ENCODE peak calls at places on chromosomes 16 and 17, in seven cellular contexts. Z, V, U, S, B, R and Q are unnamed samples.

GRCh38 chr17:73340093-73340596 is 28.3 kb upstream of the CDC42EP4 start:
- DNase-seq in V (peak; percentile 99), S (peak; percentile 84), B (no peak), U (no peak), R (peak; percentile 32), Z (no peak), Q (no peak)

GRCh38 chr17:60127068-60128064 is 22.4 kb upstream of the CA4 start:
- DNase-seq in U (no peak), B (no peak), Z (no peak), R (no peak), V (no peak), S (no peak), Q (no peak)

GRCh38 chr17:39071573-39071972 is 79.9 kb downstream of the PLXDC1 start:
- DNase-seq in V (no peak), U (no peak), S (no peak), R (no peak), Z (no peak), B (no peak), Q (no peak)

GRCh38 chr16:8959921-8960787 is 3.6 kb downstream of the USP7 start:
- DNase-seq in Z (no peak), V (no peak), R (no peak), S (no peak), B (no peak), U (no peak), Q (peak; percentile 50)

GRCh38 chr16:89426736-89427525 is 63.4 kb downstream of the ANKRD11 start:
- DNase-seq in U (no peak), B (no peak), R (no peak), V (no peak), S (no peak), Z (no peak), Q (no peak)

GRCh38 chr16:50245417-50246298 is 20.7 kb upstream of the ADCY7 start:
- DNase-seq in V (peak; percentile 81), U (no peak), Z (peak; percentile 72), B (peak; percentile 68), R (peak; percentile 32), S (peak; percentile 27), Q (peak; percentile 60)

GRCh38 chr16:73161977-73162376 is 114.0 kb upstream of the ZFHX3 start:
- DNase-seq in U (no peak), Z (no peak), R (no peak), S (no peak), B (no peak), V (no peak), Q (no peak)

GRCh38 chr17:71975998-71976649 is 144.7 kb upstream of the SOX9 start:
- DNase-seq in U (no peak), Z (no peak), R (peak; percentile 64), V (peak; percentile 86), B (no peak), S (peak; percentile 61), Q (peak; percentile 8)

GRCh38 chr17:10073905-10074304 is 124.5 kb downstream of the GAS7 start:
- DNase-seq in S (no peak), Z (no peak), R (no peak), V (no peak), B (no peak), U (no peak), Q (no peak)

GRCh38 chr16:67914758-67915622 is 16.7 kb downstream of the CTRL start:
- DNase-seq in Z (no peak), U (no peak), V (no peak), S (no peak), R (no peak), B (no peak), Q (no peak)

GRCh38 chr17:4498461-4499397 is at the start of gene SPNS2:
- DNase-seq in R (no peak), V (peak; percentile 93), Z (peak; percentile 80), S (no peak), B (peak; percentile 94), U (peak; percentile 55), Q (peak; percentile 90)

GRCh38 chr17:1188812-1189211 is 9.0 kb upstream of the ABR start:
- DNase-seq in V (no peak), Z (no peak), U (no peak), B (no peak), S (no peak), R (no peak), Q (no peak)

GRCh38 chr17:2883544-2884203 is 87.4 kb downstream of the RAP1GAP2 start:
- DNase-seq in Z (no peak), R (no peak), S (no peak), V (peak; percentile 84), B (no peak), U (no peak), Q (no peak)

GRCh38 chr17:62760059-62760887 is 47.8 kb downstream of the MARCHF10 start:
- DNase-seq in R (no peak), Z (no peak), S (no peak), B (peak; percentile 23), V (no peak), U (no peak), Q (no peak)

GRCh38 chr17:80621335-80622169 is 76.9 kb downstream of the RPTOR start:
- DNase-seq in U (no peak), Z (no peak), S (no peak), R (no peak), V (no peak), B (no peak), Q (peak; percentile 40)

GRCh38 chr17:72977768-72978417 is 114.6 kb downstream of the SLC39A11 start:
- DNase-seq in B (no peak), U (no peak), S (no peak), R (no peak), Z (no peak), V (no peak), Q (no peak)

GRCh38 chr17:58176200-58176599 is 9.4 kb downstream of the OR4D2 start:
- DNase-seq in B (no peak), S (no peak), U (no peak), Z (peak; percentile 24), R (no peak), V (no peak), Q (peak; percentile 34)

GRCh38 chr17:31251075-31251474 is 46.0 kb downstream of the OMG start:
- DNase-seq in B (no peak), R (no peak), V (no peak), Z (no peak), U (no peak), S (no peak), Q (no peak)

GRCh38 chr17:43106552-43106951 is 18.6 kb downstream of the BRCA1 start:
- DNase-seq in U (no peak), V (no peak), S (no peak), Z (no peak), B (no peak), R (no peak), Q (no peak)

GRCh38 chr17:72569193-72569946 is 448.6 kb downstream of the SOX9 start:
- DNase-seq in U (no peak), V (no peak), S (no peak), Z (no peak), B (no peak), R (no peak), Q (no peak)

GRCh38 chr17:58328195-58329034 is at the start of gene TSPOAP1:
- DNase-seq in U (peak; percentile 59), Z (peak; percentile 77), R (no peak), V (no peak), B (no peak), S (no peak), Q (peak; percentile 90)

GRCh38 chr17:281365-281999 is 71.1 kb downstream of the RPH3AL start:
- DNase-seq in S (no peak), V (no peak), Z (no peak), U (no peak), B (no peak), R (no peak), Q (no peak)

GRCh38 chr17:77881545-77881944 is 77.0 kb upstream of the TNRC6C start:
- DNase-seq in S (no peak), R (peak; percentile 30), U (peak; percentile 41), Z (peak; percentile 33), B (no peak), V (no peak), Q (no peak)

GRCh38 chr16:17830651-17831050 is 359.9 kb upstream of the XYLT1 start:
- DNase-seq in S (no peak), Z (no peak), B (no peak), R (no peak), V (no peak), U (no peak), Q (no peak)

GRCh38 chr17:57672205-57672632 is 72.9 kb downstream of the CCDC182 start:
- DNase-seq in S (no peak), V (no peak), R (no peak), U (peak; percentile 44), B (no peak), Z (no peak), Q (no peak)

GRCh38 chr17:34364741-34365140 is 1.7 kb upstream of the CCL1 start:
- DNase-seq in S (no peak), Z (no peak), U (no peak), B (no peak), V (no peak), R (no peak), Q (no peak)

GRCh38 chr16:87086156-87086555 is 231.0 kb downstream of the C16orf95 start:
- DNase-seq in S (peak; percentile 6), B (no peak), U (no peak), Z (no peak), V (no peak), R (no peak), Q (no peak)

GRCh38 chr16:79213214-79213613 is 387.3 kb downstream of the MAF start:
- DNase-seq in R (no peak), U (no peak), Z (no peak), B (no peak), V (no peak), S (no peak), Q (no peak)

GRCh38 chr17:8326591-8327583 is 12.8 kb upstream of the ODF4 start:
- DNase-seq in Z (peak; percentile 56), S (no peak), B (no peak), R (no peak), U (no peak), V (no peak), Q (peak; percentile 66)

GRCh38 chr16:72913551-72913950 is 134.4 kb downstream of the ZFHX3 start:
- DNase-seq in Z (no peak), B (no peak), V (no peak), U (no peak), S (no peak), R (no peak), Q (no peak)

GRCh38 chr17:71757156-71757555 is 363.7 kb upstream of the SOX9 start:
- DNase-seq in Z (no peak), V (no peak), U (no peak), S (no peak), B (no peak), R (no peak), Q (no peak)

GRCh38 chr16:79269211-79269863 is 331.2 kb downstream of the MAF start:
- DNase-seq in V (no peak), B (no peak), Z (no peak), U (no peak), R (no peak), S (no peak), Q (no peak)

GRCh38 chr17:3864534-3864933 is 18.5 kb upstream of the NCBP3 start:
- DNase-seq in V (no peak), Z (no peak), R (no peak), U (no peak), S (no peak), B (no peak), Q (no peak)

GRCh38 chr17:42180411-42180921 is 476 bp downstream of the KCNH4 start:
- DNase-seq in U (no peak), Z (peak; percentile 25), V (no peak), R (no peak), S (no peak), B (no peak), Q (peak; percentile 47)

GRCh38 chr16:17205279-17206139 is 265.3 kb downstream of the XYLT1 start:
- DNase-seq in S (no peak), V (no peak), R (no peak), U (no peak), Z (no peak), B (no peak), Q (peak; percentile 43)

GRCh38 chr16:12062343-12063003 is 85.9 kb downstream of the SNX29 start:
- DNase-seq in Z (no peak), U (no peak), R (peak; percentile 35), S (peak; percentile 55), V (no peak), B (no peak), Q (no peak)

GRCh38 chr16:30112197-30113030 is 923 bp downstream of the GDPD3 start:
- DNase-seq in R (no peak), B (peak; percentile 95), V (peak; percentile 84), S (no peak), Z (peak; percentile 65), U (no peak), Q (peak; percentile 68)